ENCODE peak calls at places on chromosomes 11 and 22, in nine cellular contexts. O is transverse colon, W is cardiac muscle cell, A is AG09319, S is CD14-positive monocyte, K is HFF-Myc, X is endothelial cell of umbilical vein, Z is GM10248, D is lung. B is an unnamed sample.

GRCh38 chr11:122242731-122243130 is 126.7 kb upstream of the BLID start:
- DNase-seq in D (no peak), S (no peak), O (no peak), A (no peak), K (no peak), Z (no peak), X (peak), W (no peak), B (no peak)

GRCh38 chr11:131951146-131951545 is 580.7 kb downstream of the NTM start:
- DNase-seq in W (no peak), Z (no peak), A (no peak), S (no peak), X (no peak), K (no peak), O (no peak), D (no peak), B (no peak)

GRCh38 chr11:122655527-122656072 is at the start of gene UBASH3B:
- DNase-seq in X (peak), A (peak), Z (peak), O (peak), D (peak), S (peak), K (peak), W (peak), B (no peak)

GRCh38 chr11:95485115-95485900 is 254.3 kb upstream of the SESN3 start:
- DNase-seq in W (no peak), X (no peak), S (no peak), K (no peak), A (no peak), Z (no peak), O (no peak), D (no peak), B (no peak)

GRCh38 chr11:69931060-69931910 is 112.1 kb upstream of the FGF3 start:
- DNase-seq in S (peak), W (no peak), A (no peak), Z (no peak), X (no peak), O (no peak), D (no peak), K (no peak), B (no peak)

GRCh38 chr11:110601941-110602340 is 110.3 kb downstream of the ARHGAP20 start:
- DNase-seq in D (no peak), A (no peak), Z (no peak), K (no peak), S (no peak), X (no peak), O (no peak), W (no peak), B (no peak)

GRCh38 chr11:80727315-80727714 is 1286.5 kb upstream of the TENM4 start:
- DNase-seq in S (no peak), Z (peak), A (no peak), X (no peak), O (no peak), D (no peak), K (no peak), W (peak), B (no peak)

GRCh38 chr11:35529971-35530495 is 4.6 kb upstream of the PAMR1 start:
- DNase-seq in D (no peak), A (peak), W (no peak), K (peak), O (no peak), S (no peak), Z (no peak), X (no peak), B (no peak)

GRCh38 chr22:40326905-40327735 is 19.2 kb upstream of the ADSL start:
- DNase-seq in S (no peak), W (no peak), A (no peak), Z (no peak), K (no peak), D (no peak), O (no peak), X (peak), B (no peak)

GRCh38 chr22:20758688-20759087 is 15.2 kb upstream of the SERPIND1 start:
- DNase-seq in A (no peak), X (peak), Z (no peak), W (no peak), K (no peak), S (no peak), D (no peak), O (no peak), B (no peak)

GRCh38 chr22:24593810-24594568 is 1.1 kb upstream of the LRRC75B start:
- DNase-seq in K (no peak), X (no peak), S (no peak), Z (no peak), D (no peak), A (no peak), O (peak), W (no peak), B (no peak)

GRCh38 chr11:116180806-116181600 is 591.8 kb downstream of the BUD13 start:
- DNase-seq in Z (no peak), X (no peak), K (no peak), O (no peak), S (no peak), A (no peak), W (no peak), D (no peak), B (no peak)

GRCh38 chr22:35839811-35840739 is 122.4 kb downstream of the APOL5 start:
- DNase-seq in O (peak), A (peak), K (peak), S (no peak), Z (no peak), W (peak), X (peak), D (peak), B (peak)

GRCh38 chr22:46289244-46289891 is 7.3 kb upstream of the GTSE1 start:
- DNase-seq in S (no peak), W (no peak), A (no peak), Z (no peak), X (no peak), D (no peak), O (no peak), K (no peak), B (no peak)

GRCh38 chr22:36644333-36644757 is 59.2 kb downstream of the CACNG2 start:
- DNase-seq in X (peak), W (peak), O (no peak), D (peak), Z (peak), S (no peak), K (peak), A (peak), B (peak)

GRCh38 chr11:128719556-128719824 is 25.6 kb downstream of the FLI1 start:
- DNase-seq in Z (no peak), X (no peak), S (no peak), D (no peak), W (no peak), O (no peak), A (no peak), K (no peak), B (no peak)

GRCh38 chr11:112292785-112293407 is 32.2 kb upstream of the PLET1 start:
- DNase-seq in Z (no peak), K (peak), O (no peak), A (peak), W (no peak), X (peak), D (peak), S (no peak), B (no peak)

GRCh38 chr22:23219787-23220484 is 39.6 kb downstream of the BCR start:
- DNase-seq in Z (peak), S (peak), A (no peak), W (no peak), X (peak), D (peak), K (no peak), O (peak), B (no peak)

GRCh38 chr11:119694334-119694733 is 34.7 kb downstream of the NECTIN1 start:
- DNase-seq in O (peak), S (no peak), K (no peak), Z (peak), W (no peak), D (no peak), A (no peak), X (no peak), B (no peak)
- TF ChIP-seq CTCF in O (no peak), S (no peak), K (no peak), Z (peak), W (no peak), D (no peak), A (no peak), X (no peak), B (no peak)

GRCh38 chr11:67389477-67389876 is 2.3 kb upstream of the RAD9A start:
- DNase-seq in K (no peak), O (peak), W (peak), A (no peak), S (no peak), Z (no peak), D (no peak), X (no peak), B (no peak)
- TF ChIP-seq CTCF in K (peak), O (peak), W (peak), A (peak), S (peak), Z (peak), D (peak), X (peak), B (peak)

DNA sequence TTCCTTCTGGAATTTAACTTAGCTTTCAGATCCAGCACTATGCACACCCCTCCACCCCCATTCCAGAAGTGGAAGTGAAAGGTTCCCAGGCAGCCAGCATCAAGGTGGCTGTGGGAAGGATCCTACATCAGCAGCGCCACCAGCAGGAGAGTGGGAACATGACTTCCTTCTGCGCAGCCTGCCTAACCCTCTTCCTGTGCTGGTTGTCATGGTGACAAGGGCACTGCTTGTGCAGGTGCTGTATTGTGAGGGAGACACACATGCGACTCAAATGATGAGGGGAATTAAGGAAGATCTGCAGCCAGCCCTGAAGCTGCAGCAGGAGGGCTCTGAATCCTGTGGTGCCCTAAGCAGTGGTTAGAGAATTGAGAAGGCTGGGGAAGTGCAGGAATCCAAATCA is 904.4 kb upstream of the API5 start:
- DNase-seq in Z (no peak), A (no peak), X (peak), W (peak), S (no peak), D (no peak), K (no peak), O (no peak), B (no peak)
- TF ChIP-seq CTCF in Z (no peak), A (no peak), X (peak), W (peak), S (no peak), D (no peak), K (no peak), O (no peak), B (no peak)

DNA sequence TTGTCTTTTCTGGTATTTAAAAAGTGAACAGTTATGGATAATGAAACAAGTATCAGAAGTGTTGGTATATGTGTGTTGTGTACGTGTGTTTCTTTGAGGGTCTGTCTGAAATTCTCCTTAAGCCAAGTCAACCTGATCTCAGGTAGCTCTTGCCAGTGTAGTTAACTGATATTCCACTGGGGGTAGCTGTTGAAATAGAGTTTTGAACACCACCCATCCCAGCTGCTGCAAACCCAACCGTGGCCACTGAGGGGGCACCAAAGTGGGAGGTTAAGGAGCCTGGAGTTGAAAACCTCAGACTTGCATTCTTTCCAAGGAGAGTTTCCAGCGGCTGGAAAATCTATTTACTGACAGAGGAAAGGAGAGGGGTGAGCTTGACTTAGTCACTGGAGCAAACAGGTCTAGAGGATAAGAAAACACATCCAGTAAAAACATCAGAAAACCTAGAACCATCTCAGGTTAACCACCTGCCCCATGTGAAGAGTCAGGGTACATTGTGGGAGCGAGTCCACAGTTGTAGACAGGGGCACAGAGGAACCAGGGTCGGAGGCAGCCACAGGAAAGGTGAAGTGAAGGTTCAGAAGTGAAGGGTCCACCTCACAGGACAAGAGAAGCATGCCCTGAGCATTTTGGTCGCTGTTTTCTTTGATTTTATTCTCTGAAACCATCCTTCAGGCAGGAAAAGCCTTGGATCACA is 8.8 kb upstream of the CUL5 start:
- DNase-seq in A (no peak), O (no peak), D (no peak), S (no peak), K (no peak), X (peak), Z (peak), W (peak), B (no peak)
- TF ChIP-seq CTCF in A (peak), O (peak), D (peak), S (peak), K (peak), X (peak), Z (peak), W (peak), B (peak)

GRCh38 chr11:67118801-67119576 is at the start of gene KDM2A:
- DNase-seq in X (peak), W (peak), D (peak), K (peak), A (peak), S (peak), Z (peak), O (peak), B (peak)
- TF ChIP-seq CTCF in X (no peak), W (no peak), D (no peak), K (no peak), A (no peak), S (peak), Z (peak), O (peak), B (peak)

GRCh38 chr11:62394825-62395538 is 23.9 kb upstream of the SCGB1A1 start:
- DNase-seq in O (peak), S (no peak), W (peak), A (peak), K (peak), X (peak), Z (peak), D (peak), B (peak)

GRCh38 chr11:62392506-62392905 is 26.3 kb upstream of the SCGB1A1 start:
- DNase-seq in D (no peak), K (no peak), X (no peak), O (no peak), W (no peak), A (no peak), Z (no peak), S (no peak), B (no peak)

GRCh38 chr11:62391642-62392425 is 27.0 kb upstream of the SCGB1A1 start:
- DNase-seq in O (no peak), S (no peak), K (no peak), D (no peak), X (no peak), Z (no peak), A (no peak), W (no peak), B (no peak)

GRCh38 chr11:62393735-62394134 is 25.1 kb upstream of the SCGB1A1 start:
- DNase-seq in Z (no peak), W (no peak), S (no peak), O (no peak), X (no peak), D (no peak), K (no peak), A (no peak), B (no peak)

DNA sequence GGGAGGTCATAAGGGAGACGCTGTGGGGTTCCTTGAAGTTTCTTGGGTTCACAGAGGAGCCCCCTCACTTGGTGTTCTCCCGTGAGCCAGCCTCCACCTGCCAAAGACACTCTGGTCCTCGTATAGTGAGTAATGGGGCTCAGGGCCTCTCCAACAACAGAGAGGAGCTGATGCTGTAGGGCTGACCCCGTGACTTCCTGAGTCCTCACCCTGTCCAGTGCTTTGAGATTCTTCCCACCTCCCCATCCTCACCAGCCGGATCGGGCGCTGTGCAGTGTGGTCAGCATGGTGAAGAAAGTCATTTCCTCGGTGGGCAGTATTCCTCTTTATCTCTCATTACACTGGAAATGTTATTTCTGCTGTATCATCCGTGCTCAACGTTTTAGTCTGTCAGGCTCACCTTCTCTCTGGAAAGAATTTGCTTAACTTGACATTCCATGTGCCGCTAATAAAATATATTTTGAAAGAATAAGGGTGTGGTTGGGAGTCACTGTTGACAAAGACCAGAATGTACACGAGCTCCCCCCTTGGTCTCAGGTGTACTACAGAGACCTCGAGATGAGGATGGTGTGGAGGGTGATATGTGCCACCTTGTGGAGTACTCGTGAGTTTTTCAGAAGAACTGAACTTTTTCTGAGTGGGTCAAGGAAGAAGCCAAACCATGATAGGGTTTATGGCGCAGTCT is 25.7 kb upstream of the SCGB1A1 start:
- DNase-seq in A (no peak), S (no peak), W (no peak), K (no peak), Z (peak), X (no peak), O (no peak), D (no peak), B (no peak)
- TF ChIP-seq CTCF in A (no peak), S (no peak), W (no peak), K (no peak), Z (no peak), X (no peak), O (no peak), D (no peak), B (no peak)